ENCODE peak calls at places on chromosome 20, in eight cellular contexts. One of them, this sample, is unnamed.

GRCh38 chr20:4160761-4161305 is 145.5 kb upstream of the RNF24 start:
- DNase-seq in psoas muscle: no peak
- DNase-seq in CD8-positive, alpha-beta memory T cell: no peak
- DNase-seq in tibial nerve: peak; percentile 38
- DNase-seq in cardiac muscle cell: peak; percentile 64
- DNase-seq in breast epithelium: no peak
- DNase-seq in endodermal cell: peak; percentile 67
- DNase-seq in GM12865: no peak
- DNase-seq in this sample: peak; percentile 75

GRCh38 chr20:11965602-11966001 is 47.9 kb downstream of the BTBD3 start:
- DNase-seq in psoas muscle: no peak
- DNase-seq in CD8-positive, alpha-beta memory T cell: no peak
- DNase-seq in tibial nerve: no peak
- DNase-seq in cardiac muscle cell: no peak
- DNase-seq in breast epithelium: no peak
- DNase-seq in endodermal cell: no peak
- DNase-seq in GM12865: no peak
- DNase-seq in this sample: peak; percentile 14

GRCh38 chr20:10661261-10661660 is 12.5 kb downstream of the JAG1 start:
- DNase-seq in psoas muscle: no peak
- DNase-seq in CD8-positive, alpha-beta memory T cell: no peak
- DNase-seq in tibial nerve: no peak
- DNase-seq in cardiac muscle cell: no peak
- DNase-seq in breast epithelium: no peak
- DNase-seq in endodermal cell: peak; percentile 45
- DNase-seq in GM12865: no peak
- DNase-seq in this sample: no peak

GRCh38 chr20:37158248-37158647 is 20.9 kb upstream of the RPN2 start:
- DNase-seq in psoas muscle: no peak
- DNase-seq in CD8-positive, alpha-beta memory T cell: no peak
- DNase-seq in tibial nerve: no peak
- DNase-seq in cardiac muscle cell: no peak
- DNase-seq in breast epithelium: no peak
- DNase-seq in endodermal cell: no peak
- DNase-seq in GM12865: no peak
- DNase-seq in this sample: no peak

GRCh38 chr20:57439432-57439831 is 48.2 kb downstream of the RBM38 start:
- DNase-seq in psoas muscle: peak; percentile 60
- DNase-seq in CD8-positive, alpha-beta memory T cell: no peak
- DNase-seq in tibial nerve: no peak
- DNase-seq in cardiac muscle cell: no peak
- DNase-seq in breast epithelium: peak; percentile 92
- DNase-seq in endodermal cell: no peak
- DNase-seq in GM12865: no peak
- DNase-seq in this sample: no peak

GRCh38 chr20:63873477-63873971 is 8.5 kb downstream of the TPD52L2 start:
- DNase-seq in psoas muscle: peak; percentile 43
- DNase-seq in CD8-positive, alpha-beta memory T cell: no peak
- DNase-seq in tibial nerve: no peak
- DNase-seq in cardiac muscle cell: peak; percentile 85
- DNase-seq in breast epithelium: no peak
- DNase-seq in endodermal cell: no peak
- DNase-seq in GM12865: no peak
- DNase-seq in this sample: peak; percentile 97

GRCh38 chr20:11646359-11646758 is 271.3 kb upstream of the BTBD3 start:
- DNase-seq in psoas muscle: no peak
- DNase-seq in CD8-positive, alpha-beta memory T cell: no peak
- DNase-seq in tibial nerve: no peak
- DNase-seq in cardiac muscle cell: no peak
- DNase-seq in breast epithelium: no peak
- DNase-seq in endodermal cell: peak; percentile 55
- DNase-seq in GM12865: no peak
- DNase-seq in this sample: no peak

GRCh38 chr20:4947817-4948559 is 53.3 kb downstream of the SLC23A2 start:
- DNase-seq in psoas muscle: no peak
- DNase-seq in CD8-positive, alpha-beta memory T cell: no peak
- DNase-seq in tibial nerve: no peak
- DNase-seq in cardiac muscle cell: no peak
- DNase-seq in breast epithelium: no peak
- DNase-seq in endodermal cell: no peak
- DNase-seq in GM12865: no peak
- DNase-seq in this sample: no peak

GRCh38 chr20:49446808-49447207 is 35.7 kb downstream of the KCNB1 start:
- DNase-seq in psoas muscle: peak; percentile 83
- DNase-seq in CD8-positive, alpha-beta memory T cell: no peak
- DNase-seq in tibial nerve: peak; percentile 74
- DNase-seq in cardiac muscle cell: peak; percentile 87
- DNase-seq in breast epithelium: no peak
- DNase-seq in endodermal cell: peak; percentile 90
- DNase-seq in GM12865: no peak
- DNase-seq in this sample: no peak

GRCh38 chr20:51803157-51803854 is 985 bp upstream of the SALL4 start:
- DNase-seq in psoas muscle: no peak
- DNase-seq in CD8-positive, alpha-beta memory T cell: no peak
- DNase-seq in tibial nerve: no peak
- DNase-seq in cardiac muscle cell: no peak
- DNase-seq in breast epithelium: no peak
- DNase-seq in endodermal cell: no peak
- DNase-seq in GM12865: no peak
- DNase-seq in this sample: peak; percentile 20

GRCh38 chr20:49699200-49699992 is 14.3 kb downstream of the B4GALT5 start:
- DNase-seq in psoas muscle: no peak
- DNase-seq in CD8-positive, alpha-beta memory T cell: no peak
- DNase-seq in tibial nerve: no peak
- DNase-seq in cardiac muscle cell: peak; percentile 62
- DNase-seq in breast epithelium: no peak
- DNase-seq in endodermal cell: no peak
- DNase-seq in GM12865: peak; percentile 85
- DNase-seq in this sample: peak; percentile 84

GRCh38 chr20:51382986-51383821 is 159.3 kb downstream of the NFATC2 start:
- DNase-seq in psoas muscle: no peak
- DNase-seq in CD8-positive, alpha-beta memory T cell: no peak
- DNase-seq in tibial nerve: no peak
- DNase-seq in cardiac muscle cell: no peak
- DNase-seq in breast epithelium: no peak
- DNase-seq in endodermal cell: no peak
- DNase-seq in GM12865: no peak
- DNase-seq in this sample: peak; percentile 24

GRCh38 chr20:45044084-45044573 is 56.8 kb downstream of the KCNS1 start:
- DNase-seq in psoas muscle: no peak
- DNase-seq in CD8-positive, alpha-beta memory T cell: peak; percentile 62
- DNase-seq in tibial nerve: no peak
- DNase-seq in cardiac muscle cell: peak; percentile 92
- DNase-seq in breast epithelium: no peak
- DNase-seq in endodermal cell: peak; percentile 52
- DNase-seq in GM12865: peak; percentile 77
- DNase-seq in this sample: peak; percentile 86

GRCh38 chr20:3101737-3102574 is 17.4 kb upstream of the AVP start:
- DNase-seq in psoas muscle: no peak
- DNase-seq in CD8-positive, alpha-beta memory T cell: peak; percentile 65
- DNase-seq in tibial nerve: no peak
- DNase-seq in cardiac muscle cell: no peak
- DNase-seq in breast epithelium: no peak
- DNase-seq in endodermal cell: no peak
- DNase-seq in GM12865: peak; percentile 57
- DNase-seq in this sample: no peak

GRCh38 chr20:3710703-3711417 is 1.5 kb downstream of the SIGLEC1 start:
- DNase-seq in psoas muscle: peak; percentile 79
- DNase-seq in CD8-positive, alpha-beta memory T cell: peak; percentile 77
- DNase-seq in tibial nerve: peak; percentile 68
- DNase-seq in cardiac muscle cell: peak; percentile 64
- DNase-seq in breast epithelium: peak; percentile 70
- DNase-seq in endodermal cell: peak; percentile 96
- DNase-seq in GM12865: peak; percentile 65
- DNase-seq in this sample: peak; percentile 48

GRCh38 chr20:50113420-50114224 is 672 bp upstream of the UBE2V1 start:
- DNase-seq in psoas muscle: no peak
- DNase-seq in CD8-positive, alpha-beta memory T cell: no peak
- DNase-seq in tibial nerve: no peak
- DNase-seq in cardiac muscle cell: no peak
- DNase-seq in breast epithelium: no peak
- DNase-seq in endodermal cell: no peak
- DNase-seq in GM12865: no peak
- DNase-seq in this sample: no peak

GRCh38 chr20:17857639-17858449 is 110.8 kb downstream of the SNX5 start:
- DNase-seq in psoas muscle: no peak
- DNase-seq in CD8-positive, alpha-beta memory T cell: no peak
- DNase-seq in tibial nerve: no peak
- DNase-seq in cardiac muscle cell: no peak
- DNase-seq in breast epithelium: no peak
- DNase-seq in endodermal cell: no peak
- DNase-seq in GM12865: no peak
- DNase-seq in this sample: peak; percentile 86

GRCh38 chr20:54090230-54091119 is 20.1 kb upstream of the BCAS1 start:
- DNase-seq in psoas muscle: no peak
- DNase-seq in CD8-positive, alpha-beta memory T cell: no peak
- DNase-seq in tibial nerve: no peak
- DNase-seq in cardiac muscle cell: no peak
- DNase-seq in breast epithelium: no peak
- DNase-seq in endodermal cell: no peak
- DNase-seq in GM12865: peak; percentile 27
- DNase-seq in this sample: no peak

DNA sequence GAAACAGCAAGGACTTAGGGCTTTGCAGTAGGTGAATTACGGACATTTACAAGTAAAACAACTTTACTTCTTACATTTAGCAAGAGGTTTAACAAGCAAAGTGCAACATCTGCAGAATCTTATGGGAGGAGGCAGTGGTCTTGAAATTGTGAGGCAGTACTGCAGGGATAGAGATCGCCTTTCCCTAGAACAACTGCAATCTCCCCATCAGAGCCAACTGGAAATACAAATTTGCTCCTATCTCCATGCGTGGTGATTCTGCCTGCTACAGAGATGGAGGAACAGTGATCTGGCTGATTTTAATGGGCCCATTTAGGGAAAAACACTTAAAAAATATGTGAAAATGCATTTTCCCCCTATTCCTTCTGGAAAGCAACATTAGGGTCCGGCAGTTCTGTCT is 25.9 kb downstream of the GNAS start:
- DNase-seq in psoas muscle: no peak
- DNase-seq in CD8-positive, alpha-beta memory T cell: no peak
- DNase-seq in tibial nerve: no peak
- DNase-seq in cardiac muscle cell: no peak
- DNase-seq in breast epithelium: no peak
- DNase-seq in endodermal cell: no peak
- DNase-seq in GM12865: no peak
- DNase-seq in this sample: no peak
- H3K4me3 ChIP-seq in psoas muscle: no peak overlapping the region
- H3K4me3 ChIP-seq in CD8-positive, alpha-beta memory T cell: no peak overlapping the region
- H3K4me3 ChIP-seq in tibial nerve: no peak overlapping the region
- H3K4me3 ChIP-seq in cardiac muscle cell: no peak overlapping the region
- H3K4me3 ChIP-seq in breast epithelium: no peak overlapping the region
- H3K4me3 ChIP-seq in endodermal cell: no peak overlapping the region
- H3K4me3 ChIP-seq in GM12865: no peak overlapping the region
- H3K4me3 ChIP-seq in this sample: no peak overlapping the region

GRCh38 chr20:25310921-25311728 is 63.2 kb downstream of the PYGB start:
- DNase-seq in psoas muscle: no peak
- DNase-seq in CD8-positive, alpha-beta memory T cell: no peak
- DNase-seq in tibial nerve: peak; percentile 5
- DNase-seq in cardiac muscle cell: peak; percentile 53
- DNase-seq in breast epithelium: peak; percentile 36
- DNase-seq in endodermal cell: no peak
- DNase-seq in GM12865: no peak
- DNase-seq in this sample: peak; percentile 19
- H3K4me3 ChIP-seq in psoas muscle: peak overlapping the region; percentile 6
- H3K4me3 ChIP-seq in CD8-positive, alpha-beta memory T cell: peak overlapping the region; percentile 52
- H3K4me3 ChIP-seq in tibial nerve: no peak overlapping the region
- H3K4me3 ChIP-seq in cardiac muscle cell: no peak overlapping the region
- H3K4me3 ChIP-seq in breast epithelium: no peak overlapping the region
- H3K4me3 ChIP-seq in endodermal cell: no peak overlapping the region
- H3K4me3 ChIP-seq in GM12865: peak overlapping the region; percentile 3
- H3K4me3 ChIP-seq in this sample: no peak overlapping the region

GRCh38 chr20:47224857-47225256 is 131.6 kb downstream of the ZMYND8 start:
- DNase-seq in psoas muscle: no peak
- DNase-seq in CD8-positive, alpha-beta memory T cell: no peak
- DNase-seq in tibial nerve: no peak
- DNase-seq in cardiac muscle cell: no peak
- DNase-seq in breast epithelium: no peak
- DNase-seq in endodermal cell: no peak
- DNase-seq in GM12865: no peak
- DNase-seq in this sample: no peak

GRCh38 chr20:47221036-47221625 is 135.4 kb downstream of the ZMYND8 start:
- DNase-seq in psoas muscle: no peak
- DNase-seq in CD8-positive, alpha-beta memory T cell: no peak
- DNase-seq in tibial nerve: no peak
- DNase-seq in cardiac muscle cell: no peak
- DNase-seq in breast epithelium: no peak
- DNase-seq in endodermal cell: no peak
- DNase-seq in GM12865: peak; percentile 77
- DNase-seq in this sample: no peak

GRCh38 chr20:47223896-47224295 is 132.6 kb downstream of the ZMYND8 start:
- DNase-seq in psoas muscle: no peak
- DNase-seq in CD8-positive, alpha-beta memory T cell: no peak
- DNase-seq in tibial nerve: no peak
- DNase-seq in cardiac muscle cell: no peak
- DNase-seq in breast epithelium: no peak
- DNase-seq in endodermal cell: no peak
- DNase-seq in GM12865: no peak
- DNase-seq in this sample: no peak

GRCh38 chr20:47224300-47224791 is 132.2 kb downstream of the ZMYND8 start:
- DNase-seq in psoas muscle: no peak
- DNase-seq in CD8-positive, alpha-beta memory T cell: no peak
- DNase-seq in tibial nerve: no peak
- DNase-seq in cardiac muscle cell: no peak
- DNase-seq in breast epithelium: no peak
- DNase-seq in endodermal cell: no peak
- DNase-seq in GM12865: no peak
- DNase-seq in this sample: no peak

GRCh38 chr20:47222728-47223127 is 133.8 kb downstream of the ZMYND8 start:
- DNase-seq in psoas muscle: no peak
- DNase-seq in CD8-positive, alpha-beta memory T cell: no peak
- DNase-seq in tibial nerve: no peak
- DNase-seq in cardiac muscle cell: no peak
- DNase-seq in breast epithelium: no peak
- DNase-seq in endodermal cell: no peak
- DNase-seq in GM12865: no peak
- DNase-seq in this sample: no peak
- H3K4me3 ChIP-seq in psoas muscle: no peak overlapping the region
- H3K4me3 ChIP-seq in CD8-positive, alpha-beta memory T cell: no peak overlapping the region
- H3K4me3 ChIP-seq in tibial nerve: no peak overlapping the region
- H3K4me3 ChIP-seq in cardiac muscle cell: no peak overlapping the region
- H3K4me3 ChIP-seq in breast epithelium: no peak overlapping the region
- H3K4me3 ChIP-seq in endodermal cell: no peak overlapping the region
- H3K4me3 ChIP-seq in GM12865: no peak overlapping the region
- H3K4me3 ChIP-seq in this sample: no peak overlapping the region

DNA sequence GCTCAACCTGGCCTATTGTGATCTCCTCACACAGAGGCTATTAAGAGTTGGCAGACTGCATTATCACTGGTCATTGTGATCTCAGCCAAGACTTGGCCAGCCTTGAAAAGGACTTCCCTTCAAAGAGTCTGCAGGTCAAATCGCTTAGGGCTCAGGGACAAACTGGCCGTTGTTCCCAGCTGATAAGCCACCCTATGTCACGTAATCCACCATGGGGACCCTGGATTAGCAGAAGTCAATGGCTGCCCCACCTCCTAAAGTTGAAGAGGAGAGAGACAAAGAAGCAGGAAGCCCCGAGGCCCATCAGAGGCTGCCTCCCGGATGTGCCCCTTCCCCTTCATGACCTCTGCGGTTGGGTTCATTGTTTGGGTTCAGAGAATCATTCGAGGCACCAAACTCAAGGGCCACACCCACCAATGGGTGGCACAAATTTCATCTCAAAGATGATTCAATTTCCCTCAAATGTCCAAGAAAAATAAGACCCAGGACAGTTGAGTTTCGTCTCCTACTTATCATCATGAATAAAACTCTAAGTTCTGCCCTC is 56.6 kb downstream of the BPIFB1 start:
- DNase-seq in psoas muscle: no peak
- DNase-seq in CD8-positive, alpha-beta memory T cell: no peak
- DNase-seq in tibial nerve: no peak
- DNase-seq in cardiac muscle cell: no peak
- DNase-seq in breast epithelium: no peak
- DNase-seq in endodermal cell: peak; percentile 68
- DNase-seq in GM12865: no peak
- DNase-seq in this sample: no peak
- H3K4me3 ChIP-seq in psoas muscle: no peak overlapping the region
- H3K4me3 ChIP-seq in CD8-positive, alpha-beta memory T cell: no peak overlapping the region
- H3K4me3 ChIP-seq in tibial nerve: no peak overlapping the region
- H3K4me3 ChIP-seq in cardiac muscle cell: no peak overlapping the region
- H3K4me3 ChIP-seq in breast epithelium: no peak overlapping the region
- H3K4me3 ChIP-seq in endodermal cell: no peak overlapping the region
- H3K4me3 ChIP-seq in GM12865: no peak overlapping the region
- H3K4me3 ChIP-seq in this sample: no peak overlapping the region